ENCODE peak calls at places on chromosomes 11 and 22, in four cellular contexts. O is gastrocnemius medialis, G is RWPE1, H is fibroblast of villous mesenchyme. Z is an unnamed sample.
A peak's percentile ranks its signal among the peaks of the same experiment; 100 is the strongest.

GRCh38 chr11:23991140-23991539 is 505.7 kb upstream of the LUZP2 start:
- DNase-seq in G (no peak), H (peak; percentile 56), O (no peak), Z (no peak)

GRCh38 chr22:47814474-47814873 is 1052.0 kb downstream of the TBC1D22A start:
- DNase-seq in O (no peak), H (no peak), G (no peak), Z (no peak)

GRCh38 chr11:86740628-86741488 is 59.5 kb upstream of the PRSS23 start:
- DNase-seq in O (peak; percentile 54), G (peak; percentile 85), H (peak; percentile 95), Z (peak; percentile 94)

GRCh38 chr11:58905141-58905715 is 34.1 kb upstream of the GLYATL1 start:
- DNase-seq in H (peak; percentile 38), G (no peak), O (no peak), Z (peak; percentile 67)

GRCh38 chr22:45831394-45831793 is 145.6 kb downstream of the WNT7B start:
- DNase-seq in O (no peak), G (peak; percentile 4), H (peak; percentile 31), Z (peak; percentile 13)

GRCh38 chr11:12692238-12693074 is 18.2 kb downstream of the TEAD1 start:
- DNase-seq in O (peak; percentile 84), G (peak; percentile 52), H (peak; percentile 99), Z (peak; percentile 84)

GRCh38 chr11:79273781-79274180 is 167.0 kb downstream of the TENM4 start:
- DNase-seq in H (no peak), G (no peak), O (no peak), Z (no peak)

GRCh38 chr11:1889527-1889930 is 2.2 kb downstream of the PRR33 start:
- DNase-seq in O (no peak), G (no peak), H (no peak), Z (no peak)

GRCh38 chr22:22748297-22748743 is 103.9 kb downstream of the GGTLC2 start:
- DNase-seq in O (peak; percentile 32), G (no peak), H (peak; percentile 56), Z (peak; percentile 43)

GRCh38 chr22:38141574-38141973 is 31.1 kb upstream of the BAIAP2L2 start:
- DNase-seq in O (no peak), H (no peak), G (no peak), Z (no peak)

GRCh38 chr22:38139901-38140300 is 29.4 kb upstream of the BAIAP2L2 start:
- DNase-seq in O (no peak), H (no peak), G (no peak), Z (no peak)

GRCh38 chr22:38148252-38148651 is 33.4 kb downstream of the PLA2G6 start:
- DNase-seq in O (no peak), H (peak; percentile 45), G (peak; percentile 22), Z (no peak)

GRCh38 chr22:38142606-38143005 is 32.1 kb upstream of the BAIAP2L2 start:
- DNase-seq in G (no peak), H (no peak), O (no peak), Z (no peak)

GRCh38 chr22:38144025-38144405 is 33.5 kb upstream of the BAIAP2L2 start:
- DNase-seq in H (no peak), G (no peak), O (peak; percentile 10), Z (no peak)
- TF ChIP-seq CTCF in H (no peak), G (no peak), O (no peak), Z (no peak)

GRCh38 chr11:127000991-127001390 is 421 bp upstream of the KIRREL3 start:
- DNase-seq in H (no peak), G (no peak), O (no peak), Z (peak; percentile 41)

GRCh38 chr11:127006311-127006710 is 5.7 kb upstream of the KIRREL3 start:
- DNase-seq in H (no peak), O (no peak), G (no peak), Z (peak; percentile 36)

GRCh38 chr11:127000291-127000968 is at the start of gene KIRREL3:
- DNase-seq in H (no peak), G (no peak), O (no peak), Z (peak; percentile 50)

GRCh38 chr11:127002669-127003259 is 2.2 kb upstream of the KIRREL3 start:
- DNase-seq in O (no peak), G (no peak), H (no peak), Z (no peak)

GRCh38 chr11:127003260-127003981 is 2.9 kb upstream of the KIRREL3 start:
- DNase-seq in O (no peak), G (no peak), H (no peak), Z (peak; percentile 44)
- TF ChIP-seq CTCF in O (no peak), G (no peak), H (peak; percentile 11), Z (peak; percentile 74)

DNA sequence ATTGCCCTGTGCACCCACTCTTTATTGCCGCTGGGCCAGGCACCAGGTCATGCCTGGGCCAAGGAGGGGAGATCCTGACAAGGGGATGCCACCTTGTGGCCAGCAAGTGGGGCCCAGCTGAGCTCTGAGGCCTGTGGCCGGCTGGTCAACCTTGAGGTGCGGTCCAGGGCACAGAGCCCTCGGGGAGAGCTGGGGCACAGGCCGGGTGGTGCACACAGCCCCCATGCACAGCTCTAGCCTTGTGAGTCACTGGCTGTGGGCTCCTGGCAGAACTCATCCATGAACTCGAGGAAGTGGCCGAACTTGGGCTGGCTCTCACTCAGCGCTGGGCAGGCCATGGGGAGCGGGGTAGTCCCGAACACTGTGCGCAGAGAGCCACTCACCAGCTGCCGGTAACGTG is 94.3 kb downstream of the RNF169 start:
- DNase-seq in O (no peak), H (no peak), G (no peak), Z (no peak)
- TF ChIP-seq CTCF in O (no peak), H (peak; percentile 19), G (no peak), Z (peak; percentile 31)

GRCh38 chr22:30074147-30074546 is 6.1 kb upstream of the HORMAD2 start:
- DNase-seq in G (no peak), H (no peak), O (no peak), Z (no peak)
- TF ChIP-seq CTCF in G (no peak), H (no peak), O (no peak), Z (no peak)

GRCh38 chr22:24401824-24402434 is 25.5 kb upstream of the ADORA2A start:
- DNase-seq in G (no peak), O (peak; percentile 18), H (no peak), Z (no peak)
- TF ChIP-seq CTCF in G (no peak), O (no peak), H (no peak), Z (no peak)

DNA sequence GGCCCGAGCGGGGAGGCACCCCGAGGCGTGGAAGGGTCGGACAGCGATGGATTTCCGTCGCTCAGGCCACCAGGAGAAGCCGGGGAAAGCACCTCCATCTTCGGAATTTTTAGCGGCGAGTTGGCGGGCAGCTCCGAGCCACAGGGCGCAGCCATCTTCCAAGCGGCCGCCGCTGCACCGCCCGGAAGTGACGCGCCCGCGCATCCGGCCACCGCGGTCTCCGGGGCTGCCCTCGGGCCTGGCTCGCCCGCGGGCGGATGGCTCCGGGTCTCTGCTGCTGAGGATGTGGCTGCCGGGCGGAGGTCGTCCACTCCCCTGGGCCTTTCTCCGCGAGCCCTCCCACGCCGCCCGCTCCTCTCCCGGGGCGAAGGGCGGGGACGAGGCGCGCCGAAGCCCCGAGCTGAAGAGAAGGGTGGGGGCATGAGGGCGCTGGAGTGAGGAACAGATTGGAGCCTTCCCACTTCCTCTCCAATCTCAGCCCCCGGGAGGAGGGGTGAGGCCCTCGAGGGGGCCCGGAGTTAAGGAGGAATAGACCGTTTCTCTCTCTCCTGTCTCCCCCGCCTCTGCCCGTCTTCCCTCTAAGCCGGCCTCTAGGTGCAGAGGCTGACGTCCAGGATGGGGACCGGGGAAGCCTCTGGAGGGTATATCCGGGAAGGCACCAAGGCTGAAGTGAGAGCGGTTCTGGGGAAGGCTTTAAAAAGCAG is at the start of gene MSANTD2:
- DNase-seq in G (peak; percentile 59), O (peak; percentile 60), H (peak; percentile 88), Z (peak; percentile 40)
- TF ChIP-seq CTCF in G (no peak), O (no peak), H (no peak), Z (no peak)

GRCh38 chr11:120912504-120912903 is 111.4 kb upstream of the TBCEL start:
- DNase-seq in H (peak; percentile 55), O (no peak), G (peak; percentile 14), Z (peak; percentile 35)
- TF ChIP-seq CTCF in H (peak; percentile 50), O (no peak), G (peak; percentile 22), Z (peak; percentile 67)

Z was measured in HFFc6.